ENCODE peak calls at places on chromosomes 13 and 19, in five cellular contexts. M is A549, E is SK-N-SH, K is K562, U is HCT116. S is an unnamed sample.

GRCh38 chr19:27966390-27966816 is 1246.5 kb downstream of the UQCRFS1 start:
- DNase-seq in K (peak; percentile 9), U (no peak), E (peak; percentile 5), M (no peak), S (no peak)

GRCh38 chr13:113921763-113922162 is 52.1 kb downstream of the C13orf46 start:
- DNase-seq in M (no peak), U (no peak), E (no peak), K (no peak), S (no peak)

GRCh38 chr19:1076951-1077350 is 10.0 kb downstream of the ARHGAP45 start:
- DNase-seq in U (no peak), M (no peak), E (no peak), K (no peak), S (no peak)

GRCh38 chr13:22569830-22570229 is 610.9 kb upstream of the SGCG start:
- DNase-seq in K (no peak), E (no peak), M (no peak), U (no peak), S (no peak)

GRCh38 chr13:43492281-43492680 is 294.5 kb downstream of the ENOX1 start:
- DNase-seq in U (no peak), E (no peak), K (no peak), M (no peak), S (no peak)

GRCh38 chr13:113749956-113750355 is 9.1 kb upstream of the TMEM255B start:
- DNase-seq in M (no peak), U (no peak), K (no peak), E (no peak), S (no peak)

GRCh38 chr13:33262554-33262953 is 23.0 kb downstream of the STARD13 start:
- DNase-seq in M (no peak), K (no peak), U (no peak), E (no peak), S (no peak)

GRCh38 chr19:1261863-1262686 is 7.1 kb upstream of the CIRBP start:
- DNase-seq in M (peak; percentile 26), K (no peak), E (no peak), U (no peak), S (no peak)

GRCh38 chr13:112331675-112332074 is 44.5 kb upstream of the SPACA7 start:
- DNase-seq in U (no peak), K (no peak), E (no peak), M (no peak), S (no peak)

GRCh38 chr13:48505597-48506091 is 27.2 kb downstream of the RCBTB2 start:
- DNase-seq in U (no peak), K (no peak), M (no peak), E (no peak), S (no peak)

GRCh38 chr19:2260341-2260751 is 4.1 kb upstream of the JSRP1 start:
- DNase-seq in E (no peak), M (no peak), K (no peak), U (no peak), S (no peak)

GRCh38 chr19:3801412-3802096 is 15.4 kb upstream of the MATK start:
- DNase-seq in M (no peak), K (no peak), U (no peak), E (peak; percentile 85), S (no peak)

GRCh38 chr19:33878912-33879810 is 82.5 kb downstream of the KCTD15 start:
- DNase-seq in K (no peak), E (no peak), M (no peak), U (no peak), S (no peak)

GRCh38 chr13:49530452-49530851 is 34.7 kb downstream of the PHF11 start:
- DNase-seq in E (no peak), K (no peak), M (no peak), U (no peak), S (no peak)
- H3K9me3 ChIP-seq in E (no peaks in the 10 kb centered on the region), K (no peaks in the 10 kb centered on the region), M (no peaks in the 10 kb centered on the region), U (no peaks in the 10 kb centered on the region), S (no peaks in the 10 kb centered on the region)

GRCh38 chr13:20607015-20607414 is 40.1 kb downstream of the IFT88 start:
- DNase-seq in U (no peak), K (no peak), E (no peak), M (no peak), S (no peak)

GRCh38 chr13:20608438-20609020 is 41.6 kb downstream of the IFT88 start:
- DNase-seq in U (no peak), K (no peak), E (no peak), M (no peak), S (no peak)

GRCh38 chr13:20610006-20610405 is 43.0 kb downstream of the IFT88 start:
- DNase-seq in M (no peak), K (no peak), E (no peak), U (no peak), S (no peak)

GRCh38 chr13:20609145-20609544 is 42.2 kb downstream of the IFT88 start:
- DNase-seq in K (no peak), M (no peak), U (no peak), E (no peak), S (no peak)
- TF ChIP-seq REST in K (no peak), M (no peak), U (no peak), E (no peak), S (no peak)

GRCh38 chr13:80858131-80858530 is 517.2 kb upstream of the SPRY2 start:
- DNase-seq in M (no peak), E (no peak), K (no peak), U (no peak), S (no peak)
- H3K27ac ChIP-seq in M (no peak overlapping the region), E (no peak overlapping the region), K (no peak overlapping the region), U (no peak overlapping the region), S (no peak overlapping the region)

GRCh38 chr19:37197768-37198167 is 12.6 kb downstream of the ZNF585B start:
- DNase-seq in E (no peak), U (no peak), M (no peak), K (no peak), S (no peak)
- H3K9me3 ChIP-seq in E (no peaks in the 10 kb centered on the region), U (no peaks in the 10 kb centered on the region), M (peaks cover 90% of the 10 kb centered on the region), K (no peaks in the 10 kb centered on the region), S (peaks cover 4% of the 10 kb centered on the region)

DNA sequence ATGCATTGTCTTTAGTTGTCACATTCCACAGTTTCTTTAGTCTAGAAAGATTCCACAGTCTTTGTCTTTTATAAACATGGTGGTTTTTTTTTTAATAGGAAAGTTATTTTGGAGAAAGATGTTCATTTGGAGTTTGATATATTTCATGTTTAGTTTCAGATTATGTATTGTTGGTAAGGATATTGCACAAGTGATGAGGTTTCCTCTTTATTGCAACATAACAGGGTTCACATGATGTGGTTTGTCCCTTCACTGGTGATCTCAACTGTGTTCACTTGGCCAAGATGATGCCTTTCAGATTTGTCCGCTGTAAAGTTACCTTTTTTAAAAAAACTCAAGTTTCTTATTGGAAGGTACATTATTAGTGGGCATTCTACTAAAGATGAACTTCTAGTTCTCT is 3.2 kb downstream of the ZNF230 start:
- DNase-seq in K (no peak), U (no peak), M (no peak), E (no peak), S (no peak)
- TF ChIP-seq REST in K (no peak), U (no peak), M (no peak), E (no peak), S (no peak)

GRCh38 chr19:17243854-17244617 is 1.7 kb downstream of the NR2F6 start:
- DNase-seq in K (peak; percentile 65), E (peak; percentile 71), U (no peak), M (no peak), S (no peak)

GRCh38 chr19:17245535-17245984 is at the start of gene NR2F6:
- DNase-seq in K (peak; percentile 76), E (no peak), U (no peak), M (no peak), S (no peak)

GRCh38 chr19:17246681-17247425 is 1.1 kb upstream of the NR2F6 start:
- DNase-seq in U (no peak), K (no peak), E (peak; percentile 88), M (no peak), S (no peak)

GRCh38 chr19:17243340-17243853 is 2.3 kb downstream of the NR2F6 start:
- DNase-seq in E (peak; percentile 52), K (no peak), M (no peak), U (no peak), S (no peak)

GRCh38 chr19:17244618-17245534 is 843 bp downstream of the NR2F6 start:
- DNase-seq in U (no peak), E (peak; percentile 55), M (no peak), K (no peak), S (no peak)
- H3K27ac ChIP-seq in U (peak overlapping the region; percentile 91), E (peak overlapping the region; percentile 81), M (peak overlapping the region; percentile 92), K (peak overlapping the region; percentile 86), S (peak overlapping the region; percentile 91)

GRCh38 chr19:30471441-30471840 is 99.3 kb downstream of the ZNF536 start:
- DNase-seq in U (no peak), M (no peak), E (no peak), K (no peak), S (no peak)

GRCh38 chr19:30479231-30479630 is 107.0 kb downstream of the ZNF536 start:
- DNase-seq in K (no peak), E (peak; percentile 60), M (no peak), U (no peak), S (no peak)

GRCh38 chr19:30476997-30477396 is 104.8 kb downstream of the ZNF536 start:
- DNase-seq in E (no peak), M (no peak), U (no peak), K (no peak), S (no peak)

DNA sequence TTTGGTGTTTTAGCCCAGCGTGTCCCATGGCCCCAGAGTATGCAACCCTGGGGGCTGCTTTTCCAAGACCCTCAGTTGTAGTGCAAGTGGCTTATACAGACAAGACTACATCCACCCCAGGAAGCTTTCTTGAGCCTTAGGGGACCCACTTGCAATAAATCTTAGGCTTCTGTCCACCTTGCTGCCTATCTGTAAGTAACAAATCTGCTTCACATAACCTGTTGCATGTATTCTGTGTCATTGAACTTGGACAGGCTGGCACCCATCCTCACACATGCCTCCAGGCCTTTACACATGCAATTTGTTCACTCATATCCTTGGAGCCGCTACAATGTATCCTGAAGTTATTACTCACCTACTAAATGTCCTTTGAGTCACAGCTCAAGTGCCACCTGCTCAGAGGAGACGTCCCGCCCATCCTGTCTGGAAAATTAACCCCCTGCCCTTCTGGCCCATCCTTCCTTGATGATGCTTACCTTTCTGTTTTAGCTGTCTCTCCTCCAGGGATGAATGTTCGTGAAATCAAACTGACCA is 101.2 kb downstream of the ZNF536 start:
- DNase-seq in U (no peak), K (no peak), M (no peak), E (no peak), S (no peak)
- H3K9me3 ChIP-seq in U (no peaks in the 10 kb centered on the region), K (no peaks in the 10 kb centered on the region), M (no peaks in the 10 kb centered on the region), E (no peaks in the 10 kb centered on the region), S (no peaks in the 10 kb centered on the region)

DNA sequence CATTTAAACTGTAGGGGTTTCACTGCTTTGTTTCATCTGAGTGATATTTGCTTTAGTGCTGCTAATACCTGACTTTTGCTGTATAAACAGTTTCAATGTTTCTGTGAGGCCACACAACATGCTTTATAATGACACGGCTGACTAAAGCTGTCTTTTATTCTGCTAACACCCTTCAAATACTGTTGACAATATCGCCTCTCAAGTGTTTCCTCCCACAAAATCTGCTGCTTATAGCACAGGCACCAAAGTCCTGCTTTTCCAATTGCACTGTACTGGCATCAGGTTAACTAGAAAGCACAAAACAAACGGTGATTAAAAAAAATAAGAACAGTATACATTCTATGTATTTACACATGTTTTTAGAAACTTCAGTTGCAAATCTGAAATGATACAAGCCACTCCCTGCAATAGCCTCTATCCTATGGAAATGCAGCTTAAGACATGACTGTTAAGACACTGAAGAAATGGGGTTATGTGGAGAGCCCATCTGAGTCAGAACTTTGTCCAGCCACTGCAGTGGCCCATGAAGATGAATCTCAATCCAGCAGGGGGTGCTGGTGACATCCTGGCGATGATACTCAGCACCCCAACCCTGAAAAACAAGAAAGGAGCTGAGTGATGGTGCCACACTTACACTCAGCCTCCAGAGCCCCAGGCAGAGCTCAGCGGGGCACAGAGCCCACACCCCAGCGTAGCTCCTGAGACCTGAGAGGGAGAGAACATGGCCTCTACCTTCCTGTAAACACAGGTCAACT is 29.4 kb downstream of the RFXAP start:
- DNase-seq in K (peak; percentile 12), M (no peak), E (peak; percentile 17), U (no peak), S (no peak)
- TF ChIP-seq REST in K (no peak), M (no peak), E (no peak), U (no peak), S (no peak)